ENCODE peak calls at places on chromosome 10, in five cellular contexts. C is ELR; W is activated CD4-positive, CD25-positive, alpha-beta regulatory T cell; Y is adipocyte; Q is stimulated activated CD4-positive, alpha-beta T cell treated with anti-CD3 and anti-CD28 coated beads, TNF-alpha, amount 100 ng/mL, for 4 hours. E is an unnamed sample.

GRCh38 chr10:122121059-122121458 is 132.1 kb downstream of the TACC2 start:
- DNase-seq in C (no peak), Q (no peak), Y (no peak), W (no peak), E (no peak)

GRCh38 chr10:71753960-71754505 is 19.3 kb downstream of the VSIR start:
- DNase-seq in Y (no peak), W (no peak), Q (no peak), C (no peak), E (no peak)

GRCh38 chr10:96345250-96345649 is 13.6 kb downstream of the OPALIN start:
- DNase-seq in Q (no peak), W (no peak), C (no peak), Y (no peak), E (no peak)

GRCh38 chr10:123390332-123390731 is 236.1 kb downstream of the BUB3 start:
- DNase-seq in Q (no peak), W (no peak), C (no peak), Y (no peak), E (no peak)

GRCh38 chr10:47276071-47276470 is 23.9 kb upstream of the GDF10 start:
- DNase-seq in Q (no peak), C (no peak), Y (no peak), W (no peak), E (no peak)

GRCh38 chr10:123583639-123584418 is 82.3 kb upstream of the GPR26 start:
- DNase-seq in C (peak; percentile 65), Y (peak; percentile 97), Q (no peak), W (no peak), E (no peak)

GRCh38 chr10:49255883-49256282 is 43.1 kb upstream of the C10orf71 start:
- DNase-seq in Y (no peak), Q (no peak), W (no peak), C (no peak), E (no peak)

GRCh38 chr10:13945760-13946460 is 359.1 kb downstream of the PRPF18 start:
- DNase-seq in Y (no peak), W (no peak), Q (no peak), C (peak; percentile 36), E (no peak)

GRCh38 chr10:72702868-72703581 is 11.1 kb downstream of the MCU start:
- DNase-seq in C (peak; percentile 22), Q (no peak), W (no peak), Y (no peak), E (no peak)

GRCh38 chr10:133281628-133282372 is 5.1 kb upstream of the ADAM8 start:
- DNase-seq in W (no peak), Q (no peak), C (no peak), Y (no peak), E (no peak)

GRCh38 chr10:125343118-125343752 is 182.9 kb upstream of the CTBP2 start:
- DNase-seq in Y (peak; percentile 56), W (no peak), Q (no peak), C (peak; percentile 56), E (no peak)

GRCh38 chr10:113753020-113753692 is 1.7 kb downstream of the PLEKHS1 start:
- DNase-seq in Y (peak; percentile 37), W (no peak), C (no peak), Q (no peak), E (no peak)

GRCh38 chr10:49058341-49059255 is 56.7 kb downstream of the VSTM4 start:
- DNase-seq in Q (no peak), Y (no peak), C (no peak), W (no peak), E (no peak)

GRCh38 chr10:79318369-79318768 is 28.9 kb upstream of the PPIF start:
- DNase-seq in Q (no peak), C (no peak), Y (no peak), W (no peak), E (no peak)

GRCh38 chr10:132519382-132520146 is 18.0 kb upstream of the INPP5A start:
- DNase-seq in C (no peak), Y (no peak), W (no peak), Q (no peak), E (no peak)

GRCh38 chr10:107481224-107481623 is 316.7 kb upstream of the SORCS1 start:
- DNase-seq in C (no peak), W (no peak), Q (no peak), Y (no peak), E (no peak)

GRCh38 chr10:56496087-56496486 is 135.0 kb upstream of the ZWINT start:
- DNase-seq in W (no peak), C (no peak), Y (no peak), Q (no peak), E (no peak)

GRCh38 chr10:117345143-117345542 is 30.1 kb downstream of the PDZD8 start:
- DNase-seq in Y (no peak), W (no peak), C (peak; percentile 15), Q (no peak), E (no peak)

GRCh38 chr10:102461187-102462054 is 10.1 kb upstream of the C10orf95 start:
- DNase-seq in W (peak; percentile 88), Q (peak; percentile 93), Y (peak; percentile 85), C (peak; percentile 92), E (peak; percentile 55)

GRCh38 chr10:110268931-110269640 is 35.6 kb downstream of the SMNDC1 start:
- DNase-seq in Y (peak; percentile 4), W (no peak), C (no peak), Q (no peak), E (no peak)

GRCh38 chr10:5234106-5234877 is 37.7 kb downstream of the AKR1C4 start:
- DNase-seq in Q (no peak), Y (peak; percentile 54), W (no peak), C (peak; percentile 77), E (no peak)

GRCh38 chr10:130987401-130987800 is 324.1 kb downstream of the TCERG1L start:
- DNase-seq in Q (no peak), W (no peak), Y (no peak), C (no peak), E (no peak)

GRCh38 chr10:30028006-30028441 is 31.4 kb downstream of the JCAD start:
- DNase-seq in C (no peak), Y (no peak), Q (no peak), W (no peak), E (no peak)

GRCh38 chr10:74012480-74012879 is 14.6 kb downstream of the VCL start:
- DNase-seq in C (no peak), Y (no peak), Q (no peak), W (no peak), E (no peak)

GRCh38 chr10:78537018-78537417 is 503.4 kb downstream of the RPS24 start:
- DNase-seq in C (no peak), Y (no peak), W (no peak), Q (no peak), E (no peak)

GRCh38 chr10:119691726-119692125 is 34.1 kb upstream of the INPP5F start:
- DNase-seq in Y (no peak), W (no peak), Q (no peak), C (no peak), E (no peak)

GRCh38 chr10:15223174-15223573 is 54.7 kb upstream of the NMT2 start:
- DNase-seq in W (no peak), C (peak; percentile 85), Y (peak; percentile 39), Q (no peak), E (no peak)

GRCh38 chr10:70715853-70716795 is 43.8 kb downstream of the ADAMTS14 start:
- DNase-seq in C (peak; percentile 83), Q (no peak), W (no peak), Y (peak; percentile 29), E (no peak)